ENCODE peak calls at places on chromosome 20, in six cellular contexts. One of them, this sample, is unnamed.

GRCh38 chr20:2276015-2276414 is 19.8 kb upstream of the TGM3 start:
- DNase-seq in prostate gland: no peak
- DNase-seq in fibroblast of pulmonary artery: no peak
- DNase-seq in AG04450: no peak
- DNase-seq in Panc1: no peak
- DNase-seq in heart right ventricle: no peak
- DNase-seq in this sample: no peak

GRCh38 chr20:63700199-63701050 is 4.0 kb downstream of the TNFRSF6B start:
- DNase-seq in heart right ventricle: no peak
- DNase-seq in Panc1: no peak
- DNase-seq in prostate gland: no peak
- DNase-seq in AG04450: no peak
- DNase-seq in fibroblast of pulmonary artery: no peak
- DNase-seq in this sample: no peak

GRCh38 chr20:1631309-1632227 is 11.8 kb upstream of the SIRPB1 start:
- DNase-seq in fibroblast of pulmonary artery: peak; percentile 31
- DNase-seq in heart right ventricle: no peak
- DNase-seq in Panc1: no peak
- DNase-seq in AG04450: no peak
- DNase-seq in prostate gland: no peak
- DNase-seq in this sample: no peak

GRCh38 chr20:41769650-41770049 is 151.5 kb upstream of the CHD6 start:
- DNase-seq in Panc1: no peak
- DNase-seq in prostate gland: no peak
- DNase-seq in fibroblast of pulmonary artery: no peak
- DNase-seq in heart right ventricle: no peak
- DNase-seq in AG04450: no peak
- DNase-seq in this sample: no peak

GRCh38 chr20:5077761-5078387 is 41.9 kb downstream of the PCNA start:
- DNase-seq in heart right ventricle: no peak
- DNase-seq in Panc1: no peak
- DNase-seq in prostate gland: no peak
- DNase-seq in AG04450: no peak
- DNase-seq in fibroblast of pulmonary artery: no peak
- DNase-seq in this sample: no peak

GRCh38 chr20:48826883-48827771 is 672 bp downstream of the PREX1 start:
- DNase-seq in heart right ventricle: peak; percentile 37
- DNase-seq in fibroblast of pulmonary artery: no peak
- DNase-seq in AG04450: no peak
- DNase-seq in prostate gland: no peak
- DNase-seq in Panc1: no peak
- DNase-seq in this sample: no peak

GRCh38 chr20:32918296-32918695 is 59.6 kb downstream of the EFCAB8 start:
- DNase-seq in fibroblast of pulmonary artery: no peak
- DNase-seq in heart right ventricle: no peak
- DNase-seq in AG04450: no peak
- DNase-seq in prostate gland: no peak
- DNase-seq in Panc1: no peak
- DNase-seq in this sample: no peak

GRCh38 chr20:4809707-4810106 is 88.0 kb downstream of the PRND start:
- DNase-seq in prostate gland: no peak
- DNase-seq in heart right ventricle: no peak
- DNase-seq in AG04450: no peak
- DNase-seq in fibroblast of pulmonary artery: no peak
- DNase-seq in Panc1: no peak
- DNase-seq in this sample: no peak

GRCh38 chr20:41592516-41593192 is 25.5 kb downstream of the CHD6 start:
- DNase-seq in prostate gland: no peak
- DNase-seq in Panc1: no peak
- DNase-seq in fibroblast of pulmonary artery: no peak
- DNase-seq in heart right ventricle: no peak
- DNase-seq in AG04450: no peak
- DNase-seq in this sample: no peak

GRCh38 chr20:21052686-21053001 is 53.5 kb downstream of the LINC00237 start:
- DNase-seq in prostate gland: no peak
- DNase-seq in Panc1: no peak
- DNase-seq in AG04450: no peak
- DNase-seq in heart right ventricle: no peak
- DNase-seq in fibroblast of pulmonary artery: no peak
- DNase-seq in this sample: no peak

GRCh38 chr20:682123-682522 is 6.5 kb upstream of the SCRT2 start:
- DNase-seq in Panc1: no peak
- DNase-seq in fibroblast of pulmonary artery: no peak
- DNase-seq in heart right ventricle: no peak
- DNase-seq in AG04450: no peak
- DNase-seq in prostate gland: no peak
- DNase-seq in this sample: no peak

GRCh38 chr20:8246153-8246552 is 114.1 kb downstream of the PLCB1 start:
- DNase-seq in AG04450: no peak
- DNase-seq in prostate gland: no peak
- DNase-seq in fibroblast of pulmonary artery: no peak
- DNase-seq in heart right ventricle: no peak
- DNase-seq in Panc1: no peak
- DNase-seq in this sample: no peak

GRCh38 chr20:32510601-32511357 is 74.4 kb downstream of the NOL4L start:
- DNase-seq in prostate gland: peak; percentile 42
- DNase-seq in Panc1: no peak
- DNase-seq in fibroblast of pulmonary artery: no peak
- DNase-seq in AG04450: no peak
- DNase-seq in heart right ventricle: no peak
- DNase-seq in this sample: no peak

GRCh38 chr20:47776639-47777038 is 8.6 kb downstream of the SULF2 start:
- DNase-seq in Panc1: no peak
- DNase-seq in fibroblast of pulmonary artery: no peak
- DNase-seq in AG04450: no peak
- DNase-seq in prostate gland: no peak
- DNase-seq in heart right ventricle: no peak
- DNase-seq in this sample: no peak

GRCh38 chr20:35773154-35773751 is 1.4 kb downstream of the PHF20 start:
- DNase-seq in heart right ventricle: no peak
- DNase-seq in Panc1: no peak
- DNase-seq in prostate gland: no peak
- DNase-seq in AG04450: no peak
- DNase-seq in fibroblast of pulmonary artery: peak; percentile 56
- DNase-seq in this sample: no peak

DNA sequence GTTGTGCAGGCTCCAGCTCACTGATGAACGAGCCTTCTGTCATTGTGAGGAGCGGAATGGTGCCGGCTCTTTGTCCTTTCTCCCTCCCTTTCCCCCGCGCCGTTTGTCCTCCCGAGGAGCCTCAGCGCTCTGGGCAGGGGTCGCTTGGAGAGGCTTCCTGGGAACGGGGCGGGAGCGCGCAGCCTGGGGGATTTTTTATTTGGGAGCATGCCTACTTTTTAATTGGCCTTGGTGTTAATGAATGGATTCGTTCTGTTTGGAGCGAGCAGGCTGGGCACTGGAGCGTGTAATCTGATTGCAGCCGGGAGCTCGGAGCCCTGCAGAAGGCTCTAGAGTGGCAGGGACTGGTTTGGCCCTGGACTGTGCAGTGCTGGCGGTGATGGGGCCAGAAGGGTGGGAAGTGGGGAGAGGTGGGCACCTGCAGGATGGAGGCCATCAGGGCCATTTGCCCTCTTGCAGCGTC is 118.8 kb downstream of the CDH4 start:
- DNase-seq in fibroblast of pulmonary artery: no peak
- DNase-seq in prostate gland: no peak
- DNase-seq in AG04450: no peak
- DNase-seq in Panc1: no peak
- DNase-seq in heart right ventricle: no peak
- DNase-seq in this sample: no peak
- TF ChIP-seq CTCF in fibroblast of pulmonary artery: no peak
- TF ChIP-seq CTCF in prostate gland: no peak
- TF ChIP-seq CTCF in AG04450: no peak
- TF ChIP-seq CTCF in Panc1: no peak
- TF ChIP-seq CTCF in heart right ventricle: no peak
- TF ChIP-seq CTCF in this sample: no peak

GRCh38 chr20:58874469-58874868 is 22.0 kb downstream of the GNAS start:
- DNase-seq in Panc1: no peak
- DNase-seq in prostate gland: no peak
- DNase-seq in fibroblast of pulmonary artery: no peak
- DNase-seq in AG04450: no peak
- DNase-seq in heart right ventricle: no peak
- DNase-seq in this sample: no peak
- H3K4me3 ChIP-seq in Panc1: no peak overlapping the region
- H3K4me3 ChIP-seq in prostate gland: no peak overlapping the region
- H3K4me3 ChIP-seq in fibroblast of pulmonary artery: no peak overlapping the region
- H3K4me3 ChIP-seq in AG04450: no peak overlapping the region
- H3K4me3 ChIP-seq in heart right ventricle: no peak overlapping the region
- H3K4me3 ChIP-seq in this sample: no peak overlapping the region

DNA sequence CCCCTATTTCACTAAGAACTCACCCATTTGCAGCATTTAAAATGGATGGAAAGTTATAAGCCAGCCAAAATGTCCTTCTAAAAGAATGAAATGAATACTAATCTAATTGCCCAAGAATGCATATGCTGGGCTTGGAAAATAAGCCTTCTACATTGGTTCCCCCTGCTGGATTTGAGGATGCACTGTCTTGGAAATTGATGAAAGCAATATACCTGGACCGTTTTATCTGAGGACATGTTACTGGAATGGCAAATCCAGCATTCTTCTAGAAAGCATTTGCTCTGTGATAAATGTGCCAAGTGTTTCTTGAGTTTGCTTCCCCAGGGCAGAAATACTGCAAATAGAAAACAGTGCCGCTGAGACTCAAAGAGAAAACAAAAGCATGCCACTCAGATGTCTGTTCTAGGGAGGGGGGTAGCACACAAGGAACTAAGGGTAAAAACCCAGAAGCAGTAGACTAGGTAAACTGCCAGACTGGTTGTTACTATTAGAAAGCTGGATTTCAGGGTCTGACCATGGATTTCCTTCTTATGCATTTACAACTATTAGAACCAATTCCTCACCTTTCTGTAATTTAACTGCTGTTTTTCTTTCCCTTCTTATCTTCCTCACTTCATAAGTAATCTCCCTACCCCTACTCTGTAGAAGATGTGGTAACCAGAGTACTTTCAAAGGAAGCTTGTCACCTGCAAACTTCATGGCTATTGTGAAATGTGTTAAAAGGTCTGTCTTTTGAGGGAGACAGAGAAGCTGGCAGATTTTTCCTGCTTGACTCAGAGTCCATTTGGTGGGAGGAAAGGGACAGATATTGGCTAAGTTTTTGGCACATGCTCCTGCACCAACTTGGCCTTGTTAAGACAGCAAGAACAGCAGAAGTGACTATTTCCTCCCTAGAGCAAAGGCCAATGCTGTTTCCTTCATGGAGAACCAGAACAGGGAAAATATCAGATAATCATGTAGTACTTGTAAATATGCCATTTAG is 642.6 kb downstream of the KIF16B start:
- DNase-seq in AG04450: peak; percentile 3
- DNase-seq in fibroblast of pulmonary artery: peak; percentile 38
- DNase-seq in Panc1: no peak
- DNase-seq in heart right ventricle: no peak
- DNase-seq in prostate gland: peak; percentile 15
- DNase-seq in this sample: no peak
- TF ChIP-seq CTCF in AG04450: peak; percentile 71
- TF ChIP-seq CTCF in fibroblast of pulmonary artery: peak; percentile 42
- TF ChIP-seq CTCF in Panc1: peak; percentile 46
- TF ChIP-seq CTCF in heart right ventricle: no peak
- TF ChIP-seq CTCF in prostate gland: peak; percentile 62
- TF ChIP-seq CTCF in this sample: peak; percentile 63

GRCh38 chr20:51456511-51457280 is 85.8 kb downstream of the NFATC2 start:
- DNase-seq in fibroblast of pulmonary artery: peak; percentile 97
- DNase-seq in AG04450: peak; percentile 94
- DNase-seq in prostate gland: peak; percentile 94
- DNase-seq in Panc1: peak; percentile 89
- DNase-seq in heart right ventricle: peak; percentile 95
- DNase-seq in this sample: peak; percentile 93

GRCh38 chr20:51454250-51454865 is 88.2 kb downstream of the NFATC2 start:
- DNase-seq in prostate gland: no peak
- DNase-seq in fibroblast of pulmonary artery: no peak
- DNase-seq in AG04450: no peak
- DNase-seq in Panc1: no peak
- DNase-seq in heart right ventricle: no peak
- DNase-seq in this sample: no peak

GRCh38 chr20:51460163-51460562 is 82.4 kb downstream of the NFATC2 start:
- DNase-seq in heart right ventricle: no peak
- DNase-seq in Panc1: no peak
- DNase-seq in prostate gland: no peak
- DNase-seq in AG04450: no peak
- DNase-seq in fibroblast of pulmonary artery: no peak
- DNase-seq in this sample: no peak

GRCh38 chr20:51458751-51459439 is 83.6 kb downstream of the NFATC2 start:
- DNase-seq in prostate gland: no peak
- DNase-seq in AG04450: no peak
- DNase-seq in fibroblast of pulmonary artery: no peak
- DNase-seq in heart right ventricle: no peak
- DNase-seq in Panc1: no peak
- DNase-seq in this sample: no peak

DNA sequence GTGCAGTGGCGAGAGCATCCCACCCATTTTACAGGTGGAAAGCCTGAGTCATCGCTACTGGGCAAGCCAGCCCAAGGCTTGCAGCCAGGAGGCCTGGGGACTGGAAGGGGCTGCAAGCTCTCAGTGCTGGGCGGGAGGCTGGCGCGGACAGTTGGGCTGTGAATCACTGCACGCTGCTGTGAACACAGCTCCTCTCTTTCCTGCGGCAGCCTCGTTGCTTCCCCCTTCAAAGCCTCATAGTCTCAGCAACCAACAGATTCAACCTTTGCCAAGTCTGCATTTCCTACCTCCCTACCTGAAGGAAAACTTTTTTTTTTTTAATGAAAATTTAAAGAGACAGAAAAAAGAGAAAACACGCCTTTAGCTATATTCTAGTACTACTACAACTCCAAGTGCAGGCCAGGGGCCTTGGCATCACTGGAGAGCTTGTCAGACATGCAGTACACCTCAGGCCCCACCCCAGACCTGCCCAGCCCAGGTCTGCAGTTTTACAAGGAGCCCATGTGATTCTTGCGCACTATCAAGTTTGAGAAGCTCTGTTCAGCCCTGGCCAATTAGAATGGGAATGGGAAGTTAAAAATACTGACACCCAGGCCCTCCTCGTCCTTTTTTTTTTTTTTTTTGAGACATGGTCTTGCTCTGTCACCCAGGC is 85.1 kb downstream of the NFATC2 start:
- DNase-seq in AG04450: no peak
- DNase-seq in fibroblast of pulmonary artery: peak; percentile 77
- DNase-seq in prostate gland: peak; percentile 76
- DNase-seq in Panc1: no peak
- DNase-seq in heart right ventricle: peak; percentile 44
- DNase-seq in this sample: peak; percentile 62
- H3K4me3 ChIP-seq in AG04450: no peak overlapping the region
- H3K4me3 ChIP-seq in fibroblast of pulmonary artery: no peak overlapping the region
- H3K4me3 ChIP-seq in prostate gland: no peak overlapping the region
- H3K4me3 ChIP-seq in Panc1: peak overlapping the region; percentile 23
- H3K4me3 ChIP-seq in heart right ventricle: no peak overlapping the region
- H3K4me3 ChIP-seq in this sample: no peak overlapping the region

This sample was measured in HFF-Myc.